ENCODE peak calls at places on chromosomes 4 and X, in nine cellular contexts. U is ovary, N is DND-41, D is A673, M is HL-60, F is suprapubic skin, R is left lung, O is AG10803, H is thyroid gland. I is an unnamed sample.
A peak's percentile ranks its signal among the peaks of the same experiment; 100 is the strongest.

GRCh38 chr4:169272265-169272886 is 1.6 kb upstream of the SH3RF1 start:
- DNase-seq in U (no peak), N (no peak), D (peak; percentile 49), M (no peak), F (no peak), R (no peak), O (peak; percentile 91), H (no peak), I (no peak)

GRCh38 chr4:31949045-31949444 is 1228.9 kb downstream of the PCDH7 start:
- DNase-seq in U (no peak), N (no peak), D (no peak), M (no peak), F (no peak), R (no peak), O (no peak), H (no peak), I (no peak)

GRCh38 chrX:47579537-47579936 is 2.7 kb upstream of the TIMP1 start:
- DNase-seq in U (no peak), N (no peak), D (no peak), M (peak; percentile 60), F (no peak), R (no peak), O (peak; percentile 62), H (no peak), I (no peak)

GRCh38 chrX:48589482-48590162 is 7.7 kb upstream of the WDR13 start:
- DNase-seq in U (no peak), N (no peak), D (no peak), M (no peak), F (no peak), R (no peak), O (no peak), H (peak; percentile 14), I (no peak)

GRCh38 chr4:137949746-137950145 is 292.4 kb downstream of the SLC7A11 start:
- DNase-seq in U (no peak), N (no peak), D (no peak), M (no peak), F (no peak), R (no peak), O (peak; percentile 49), H (no peak), I (no peak)

GRCh38 chr4:152150214-152150613 is 385.7 kb downstream of the FBXW7 start:
- DNase-seq in U (no peak), N (peak; percentile 67), D (no peak), M (no peak), F (no peak), R (no peak), O (no peak), H (no peak), I (no peak)

GRCh38 chr4:47010347-47011188 is 17.2 kb upstream of the GABRA4 start:
- DNase-seq in U (no peak), N (no peak), D (no peak), M (no peak), F (no peak), R (no peak), O (no peak), H (no peak), I (no peak)

GRCh38 chr4:40672528-40673522 is 43.2 kb upstream of the RBM47 start:
- DNase-seq in U (peak; percentile 13), N (peak; percentile 37), D (peak; percentile 91), M (peak; percentile 81), F (no peak), R (no peak), O (peak; percentile 95), H (peak; percentile 28), I (peak; percentile 37)

GRCh38 chr4:16692021-16692420 is 206.4 kb downstream of the LDB2 start:
- DNase-seq in U (no peak), N (no peak), D (peak; percentile 60), M (no peak), F (no peak), R (no peak), O (no peak), H (no peak), I (no peak)

GRCh38 chr4:56871357-56871993 is 36.2 kb upstream of the REST start:
- DNase-seq in U (no peak), N (peak; percentile 56), D (no peak), M (no peak), F (no peak), R (no peak), O (peak; percentile 43), H (no peak), I (no peak)

GRCh38 chr4:61214680-61215079 is 14.6 kb downstream of the ADGRL3 start:
- DNase-seq in U (no peak), N (no peak), D (no peak), M (no peak), F (no peak), R (no peak), O (no peak), H (no peak), I (no peak)

GRCh38 chrX:133979641-133980230 is 5.7 kb downstream of the GPC3 start:
- DNase-seq in U (no peak), N (no peak), D (no peak), M (no peak), F (no peak), R (no peak), O (no peak), H (no peak), I (no peak)

GRCh38 chr4:126216611-126217010 is 901.9 kb downstream of the FAT4 start:
- DNase-seq in U (no peak), N (no peak), D (no peak), M (no peak), F (no peak), R (no peak), O (no peak), H (no peak), I (no peak)

GRCh38 chr4:126215759-126216158 is 901.0 kb downstream of the FAT4 start:
- DNase-seq in U (no peak), N (no peak), D (no peak), M (no peak), F (no peak), R (no peak), O (no peak), H (no peak), I (no peak)

GRCh38 chr4:126223784-126224407 is 909.1 kb downstream of the FAT4 start:
- DNase-seq in U (no peak), N (no peak), D (peak; percentile 38), M (no peak), F (no peak), R (no peak), O (peak; percentile 26), H (no peak), I (no peak)

GRCh38 chr4:126221262-126221661 is 906.5 kb downstream of the FAT4 start:
- DNase-seq in U (no peak), N (no peak), D (no peak), M (no peak), F (no peak), R (no peak), O (no peak), H (no peak), I (no peak)

DNA sequence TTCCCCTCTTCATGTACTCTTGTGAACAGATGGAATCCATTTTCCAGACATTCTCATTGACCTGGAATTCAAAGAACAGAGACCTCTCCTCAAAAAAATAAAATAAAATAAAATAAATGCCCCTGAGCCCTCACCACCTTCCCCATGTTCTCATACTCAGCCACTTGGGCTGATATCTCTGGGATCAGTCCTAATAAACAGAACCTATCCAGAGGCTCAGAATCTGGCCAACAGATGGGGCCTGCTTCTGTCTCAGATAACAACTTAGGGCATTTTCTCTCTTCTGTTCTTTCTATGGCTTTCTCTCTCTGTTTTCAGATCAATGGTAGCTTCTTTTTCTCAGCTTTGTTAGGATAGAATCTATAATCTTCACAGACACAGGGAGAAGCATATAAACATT is 907.0 kb downstream of the FAT4 start:
- DNase-seq in U (no peak), N (no peak), D (no peak), M (no peak), F (no peak), R (no peak), O (no peak), H (no peak), I (no peak)
- TF ChIP-seq CTCF in U (no peak), N (no peak), D (no peak), M (no peak), F (no peak), R (no peak), O (no peak), H (no peak), I (no peak)

DNA sequence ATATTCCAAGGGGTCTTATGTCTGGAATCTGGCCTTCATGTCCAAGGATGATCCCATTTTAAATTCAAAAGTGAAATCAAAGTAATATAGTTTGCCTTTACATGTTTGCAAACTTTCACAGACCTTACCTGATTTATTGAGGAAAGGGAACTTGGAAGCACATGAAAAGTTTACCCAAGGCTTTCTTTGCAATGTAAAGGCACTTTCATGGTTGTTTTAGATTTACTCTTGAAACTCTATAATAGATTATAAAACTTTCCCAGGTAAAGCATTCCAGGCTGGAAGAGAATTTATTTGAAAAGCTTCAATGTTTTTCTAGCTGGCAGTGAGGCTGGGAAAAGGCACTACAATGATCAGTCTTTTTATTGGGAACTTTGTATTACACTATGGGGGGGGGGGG is 842.8 kb upstream of the DIAPH2 start:
- DNase-seq in U (no peak), N (no peak), D (no peak), M (no peak), F (no peak), R (no peak), O (no peak), H (no peak), I (no peak)
- H3K4me3 ChIP-seq in U (no peak overlapping the region), N (no peak overlapping the region), D (no peak overlapping the region), M (no peak overlapping the region), F (no peak overlapping the region), R (no peak overlapping the region), O (no peak overlapping the region), H (no peak overlapping the region), I (no peak overlapping the region)

DNA sequence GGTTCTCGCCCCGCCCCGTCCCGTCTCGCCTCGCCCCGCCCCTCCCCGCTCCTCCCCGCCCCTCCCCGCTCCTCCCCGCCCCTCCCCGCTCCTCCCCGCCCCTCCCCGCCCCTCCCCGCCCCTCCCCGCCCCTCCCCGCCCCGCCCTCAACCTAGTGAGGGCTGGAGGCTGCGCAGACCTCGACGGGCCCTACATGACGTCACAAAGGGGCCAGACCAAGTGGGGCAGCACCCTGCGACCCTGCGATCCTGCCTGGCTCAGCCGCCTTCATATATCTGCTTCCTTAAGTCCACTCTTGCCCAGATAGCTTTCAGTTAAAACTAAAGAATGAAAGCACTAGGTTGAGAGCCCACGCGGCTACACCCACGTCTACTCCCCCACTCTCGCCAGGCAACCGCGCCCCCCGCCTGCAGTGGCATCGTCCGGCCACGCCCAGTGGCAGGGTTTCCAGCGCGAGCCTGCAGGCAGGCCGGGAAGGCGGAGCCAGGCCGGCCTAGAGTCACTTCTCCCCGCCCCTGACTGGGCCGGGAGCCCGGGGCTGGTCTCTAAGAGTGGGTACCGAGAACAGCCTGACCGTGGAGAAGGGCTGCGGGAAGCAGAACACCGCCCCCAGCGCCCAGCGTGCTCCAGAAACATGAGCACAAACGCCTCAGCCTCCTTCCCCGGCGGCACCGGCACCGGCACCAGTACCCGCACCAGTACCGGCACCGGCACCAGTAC is 1.5 kb upstream of the MAOA start:
- DNase-seq in U (peak; percentile 90), N (peak; percentile 88), D (peak; percentile 94), M (peak; percentile 85), F (peak; percentile 91), R (peak; percentile 96), O (peak; percentile 84), H (peak; percentile 94), I (peak; percentile 92)
- TF ChIP-seq CTCF in U (peak; percentile 23), N (peak; percentile 39), D (peak; percentile 42), M (no peak), F (peak; percentile 19), R (no peak), O (peak; percentile 17), H (peak; percentile 14), I (peak; percentile 33)

DNA sequence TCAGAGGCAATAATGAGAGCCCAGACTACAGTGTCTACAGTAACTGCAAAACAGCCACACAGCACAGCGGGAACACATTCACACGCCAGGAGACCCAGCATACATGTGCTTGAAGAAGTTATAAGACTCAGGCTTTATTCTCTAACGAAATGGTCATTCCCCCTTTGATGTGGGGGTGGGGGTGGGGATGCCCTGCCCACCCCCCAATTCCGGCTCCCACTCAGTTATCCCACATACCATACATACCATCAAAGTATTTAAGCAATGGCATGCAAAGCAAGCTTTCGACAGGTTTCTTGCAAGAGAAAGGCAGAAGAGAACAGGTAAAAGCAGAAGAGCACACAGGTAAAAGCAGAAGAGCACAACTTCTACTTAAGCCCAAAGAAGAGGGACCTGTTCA is 3.6 kb downstream of the MECP2 start:
- DNase-seq in U (no peak), N (no peak), D (no peak), M (no peak), F (no peak), R (no peak), O (no peak), H (no peak), I (no peak)
- H3K4me3 ChIP-seq in U (no peak overlapping the region), N (no peak overlapping the region), D (no peak overlapping the region), M (no peak overlapping the region), F (peak overlapping the region; percentile 3), R (no peak overlapping the region), O (no peak overlapping the region), H (no peak overlapping the region), I (no peak overlapping the region)

I was measured in Caco-2.